ENCODE peak calls at places on chromosomes 16 and 17, in four cellular contexts. M, E, F and N are unnamed samples.
A peak's percentile ranks its signal among the peaks of the same experiment; 100 is the strongest.

GRCh38 chr17:7237761-7238417 is 1.4 kb downstream of the PHF23 start:
- DNase-seq in F (peak; percentile 70), M (peak; percentile 74), E (peak; percentile 46), N (peak; percentile 91)

GRCh38 chr17:6249747-6250146 is 179.6 kb downstream of the WSCD1 start:
- DNase-seq in E (no peak), F (no peak), M (no peak), N (peak; percentile 38)

GRCh38 chr17:28745052-28745776 is 1.4 kb downstream of the TRAF4 start:
- DNase-seq in M (peak; percentile 62), E (peak; percentile 47), F (peak; percentile 61), N (peak; percentile 77)

GRCh38 chr17:73309727-73310555 is 1.9 kb downstream of the CDC42EP4 start:
- DNase-seq in F (peak; percentile 44), M (peak; percentile 67), E (no peak), N (no peak)

GRCh38 chr17:32386844-32387243 is 36.9 kb downstream of the ZNF207 start:
- DNase-seq in E (peak; percentile 6), M (no peak), F (no peak), N (no peak)

GRCh38 chr16:89357055-89357454 is 133.3 kb downstream of the ANKRD11 start:
- DNase-seq in M (no peak), E (no peak), F (no peak), N (peak; percentile 66)

GRCh38 chr17:48732688-48733629 is 4.4 kb upstream of the HOXB13 start:
- DNase-seq in F (no peak), M (no peak), E (no peak), N (peak; percentile 82)

GRCh38 chr16:3832669-3833068 is 47.8 kb downstream of the CREBBP start:
- DNase-seq in E (no peak), M (no peak), F (no peak), N (no peak)

GRCh38 chr17:44935116-44935515 is 12.5 kb downstream of the KIF18B start:
- DNase-seq in M (no peak), E (no peak), F (no peak), N (peak; percentile 21)

GRCh38 chr16:85843471-85844168 is 44.1 kb downstream of the COX4I1 start:
- DNase-seq in M (no peak), E (no peak), F (no peak), N (no peak)

GRCh38 chr17:17491546-17491988 is 4.6 kb downstream of the RASD1 start:
- DNase-seq in E (no peak), M (no peak), F (no peak), N (no peak)

GRCh38 chr17:28398280-28398981 is 7.6 kb downstream of the SLC46A1 start:
- DNase-seq in M (no peak), F (no peak), E (peak; percentile 11), N (no peak)

DNA sequence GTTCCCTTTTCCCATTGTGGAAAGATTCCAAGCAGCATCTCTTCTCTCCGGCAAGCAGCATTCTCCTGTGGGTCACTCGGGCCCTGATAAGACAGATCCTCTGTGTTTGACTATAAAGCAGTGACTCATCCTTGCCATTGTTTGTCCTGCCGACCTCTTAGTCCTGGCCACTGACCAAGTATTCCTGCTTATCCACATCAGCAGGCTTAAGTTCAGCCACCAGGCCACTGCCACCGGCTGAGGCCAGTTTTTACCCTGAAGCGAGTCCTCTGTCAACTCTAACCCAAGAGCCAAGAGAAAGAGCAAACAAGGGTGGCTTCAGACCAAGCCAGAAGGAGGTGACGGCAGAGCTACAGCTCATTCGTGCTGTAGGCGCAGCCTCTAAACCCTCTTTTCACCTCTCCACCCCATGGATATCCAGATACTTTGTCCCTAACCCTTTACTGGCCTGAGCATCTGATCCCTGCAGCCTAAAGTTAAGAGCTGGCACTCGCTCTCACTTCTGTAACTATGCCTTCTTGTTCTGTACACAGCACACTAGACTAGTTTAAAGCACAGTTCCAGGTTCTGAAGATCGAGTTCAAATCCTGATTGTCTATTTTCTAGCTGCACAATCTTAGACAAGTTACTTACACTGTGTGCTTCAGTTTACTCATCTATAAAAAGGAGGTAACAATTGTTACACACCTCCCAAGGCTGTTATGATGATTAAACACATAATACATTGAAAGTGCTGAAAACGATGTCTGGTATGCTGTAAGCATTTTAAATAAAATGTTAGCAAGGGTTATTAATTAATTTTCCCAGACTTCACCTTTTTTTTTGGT is 31.0 kb downstream of the SOX9 start:
- DNase-seq in E (peak; percentile 72), M (peak; percentile 51), F (peak; percentile 66), N (peak; percentile 78)
- H4K91ac ChIP-seq in E (peak overlapping the region; percentile 76), M (no peak overlapping the region), F (no peak overlapping the region), N (peak overlapping the region; percentile 80)

GRCh38 chr16:50304467-50305440 is 38.4 kb downstream of the ADCY7 start:
- DNase-seq in F (no peak), E (no peak), M (no peak), N (peak; percentile 13)
- H4K91ac ChIP-seq in F (no peak overlapping the region), E (peak overlapping the region; percentile 95), M (no peak overlapping the region), N (no peak overlapping the region)

DNA sequence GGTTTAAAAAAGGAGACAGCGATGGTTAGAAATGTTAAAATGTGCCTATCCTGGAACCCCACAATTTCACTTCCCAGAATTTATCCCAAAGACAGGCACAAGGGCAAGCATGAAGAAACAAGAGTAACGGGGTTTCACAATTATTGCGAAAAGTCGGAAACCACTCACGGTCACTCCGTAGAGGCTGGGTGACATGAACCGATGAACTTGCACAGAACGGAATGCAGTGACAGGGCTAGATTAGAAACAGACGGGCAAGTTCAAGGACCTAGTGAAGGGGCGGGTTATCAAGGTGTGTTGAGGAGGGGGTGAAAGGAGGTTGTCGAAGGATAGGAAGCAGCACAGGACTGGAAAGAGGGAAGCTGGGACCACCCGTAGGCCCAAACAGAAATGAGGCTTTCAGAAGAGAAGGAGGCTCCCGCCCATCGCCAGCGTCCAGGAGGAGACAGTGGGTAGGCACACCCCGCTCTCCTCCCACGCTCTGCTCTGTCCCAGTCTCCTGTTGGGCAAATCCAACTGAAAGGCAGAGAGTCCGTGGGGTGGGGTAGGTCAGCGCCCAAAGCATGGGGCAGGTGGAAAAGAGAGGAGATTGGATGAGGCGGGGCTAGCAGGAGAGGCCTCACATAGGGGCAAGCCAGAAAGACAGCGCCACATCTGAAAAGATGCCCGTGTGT is 47.4 kb upstream of the JPH3 start:
- DNase-seq in E (no peak), F (peak; percentile 39), M (no peak), N (no peak)
- H4K91ac ChIP-seq in E (no peak overlapping the region), F (no peak overlapping the region), M (no peak overlapping the region), N (no peak overlapping the region)

GRCh38 chr17:39700148-39700987 is 504 bp downstream of the ERBB2 start:
- DNase-seq in E (peak; percentile 7), F (peak; percentile 48), M (no peak), N (no peak)

GRCh38 chr17:39702901-39703893 is 3.3 kb downstream of the ERBB2 start:
- DNase-seq in E (peak; percentile 11), F (peak; percentile 77), M (no peak), N (no peak)

GRCh38 chr17:39701784-39702422 is 2.0 kb downstream of the ERBB2 start:
- DNase-seq in E (no peak), M (no peak), F (no peak), N (no peak)

GRCh38 chr17:39699818-39700147 is at the start of gene ERBB2:
- DNase-seq in M (no peak), E (peak; percentile 73), F (peak; percentile 75), N (peak; percentile 88)

DNA sequence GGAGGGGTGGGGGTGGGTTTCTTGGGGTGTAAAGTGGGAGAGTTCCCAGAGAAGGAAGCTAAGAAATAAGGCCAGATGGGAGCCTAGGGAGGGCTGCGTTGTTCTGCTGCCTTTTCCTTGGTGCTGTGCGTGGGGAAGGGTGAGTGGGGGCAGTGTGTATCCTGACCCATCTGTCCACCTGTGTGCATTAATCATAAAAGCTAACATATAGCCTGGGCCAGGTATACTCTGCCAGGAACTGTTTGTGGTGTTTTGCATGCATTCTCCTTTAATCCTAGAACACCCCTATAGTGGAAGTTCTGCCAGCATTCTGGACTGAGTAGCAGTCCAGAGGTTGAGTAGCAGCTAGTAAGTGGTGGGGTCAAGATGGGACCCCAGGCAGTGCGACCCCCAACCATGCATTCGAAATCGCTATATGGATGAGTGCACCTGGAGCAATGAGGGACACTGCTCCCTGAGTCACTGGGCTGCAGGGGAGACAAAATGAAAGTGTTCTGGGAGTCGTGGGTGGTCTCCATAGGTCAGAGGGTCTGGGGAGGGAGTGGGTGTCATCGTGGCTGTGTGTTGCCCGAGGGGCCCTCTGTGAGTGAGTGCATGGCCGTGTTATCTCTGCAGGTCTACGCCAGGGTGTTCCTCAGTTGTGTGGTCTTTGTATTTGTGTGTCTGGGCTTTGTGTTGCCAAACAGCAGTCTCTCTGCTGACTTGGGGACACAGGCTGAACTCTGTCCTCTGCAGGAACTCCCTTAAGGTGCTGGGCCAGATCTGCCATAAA is 1.3 kb downstream of the ERBB2 start:
- DNase-seq in F (no peak), M (no peak), E (no peak), N (no peak)
- H4K91ac ChIP-seq in F (no peak overlapping the region), M (no peak overlapping the region), E (no peak overlapping the region), N (no peak overlapping the region)

DNA sequence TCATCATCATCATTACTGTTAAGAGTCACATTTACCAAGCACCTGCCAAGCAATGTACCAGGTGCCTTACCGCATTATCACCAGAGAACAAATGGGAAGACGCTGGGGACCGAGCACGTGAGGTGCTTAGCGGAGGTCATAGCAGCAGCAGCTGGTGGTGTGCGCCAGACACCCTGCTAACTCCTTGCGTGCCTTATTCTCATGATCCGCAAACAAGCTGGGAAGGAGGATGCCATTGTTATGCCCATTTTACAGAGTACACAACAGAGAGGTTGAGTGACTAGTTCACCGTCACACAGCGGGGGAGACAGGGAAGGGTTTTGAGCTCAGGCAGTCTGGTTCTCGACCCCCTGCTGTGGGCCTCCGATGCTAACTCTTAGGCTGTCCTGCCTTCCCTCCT is 7.3 kb downstream of the ATP2A3 start:
- DNase-seq in E (no peak), F (no peak), M (no peak), N (no peak)
- H4K91ac ChIP-seq in E (no peak overlapping the region), F (no peak overlapping the region), M (no peak overlapping the region), N (no peak overlapping the region)

GRCh38 chr16:73054131-73054496 is 6.2 kb upstream of the ZFHX3 start:
- DNase-seq in M (no peak), E (no peak), F (no peak), N (no peak)
- H4K91ac ChIP-seq in M (no peak overlapping the region), E (no peak overlapping the region), F (no peak overlapping the region), N (no peak overlapping the region)

GRCh38 chr17:81940538-81941483 is 3.7 kb upstream of the PYCR1 start:
- DNase-seq in E (no peak), M (no peak), F (no peak), N (no peak)
- H4K91ac ChIP-seq in E (no peak overlapping the region), M (peak overlapping the region; percentile 72), F (no peak overlapping the region), N (no peak overlapping the region)

DNA sequence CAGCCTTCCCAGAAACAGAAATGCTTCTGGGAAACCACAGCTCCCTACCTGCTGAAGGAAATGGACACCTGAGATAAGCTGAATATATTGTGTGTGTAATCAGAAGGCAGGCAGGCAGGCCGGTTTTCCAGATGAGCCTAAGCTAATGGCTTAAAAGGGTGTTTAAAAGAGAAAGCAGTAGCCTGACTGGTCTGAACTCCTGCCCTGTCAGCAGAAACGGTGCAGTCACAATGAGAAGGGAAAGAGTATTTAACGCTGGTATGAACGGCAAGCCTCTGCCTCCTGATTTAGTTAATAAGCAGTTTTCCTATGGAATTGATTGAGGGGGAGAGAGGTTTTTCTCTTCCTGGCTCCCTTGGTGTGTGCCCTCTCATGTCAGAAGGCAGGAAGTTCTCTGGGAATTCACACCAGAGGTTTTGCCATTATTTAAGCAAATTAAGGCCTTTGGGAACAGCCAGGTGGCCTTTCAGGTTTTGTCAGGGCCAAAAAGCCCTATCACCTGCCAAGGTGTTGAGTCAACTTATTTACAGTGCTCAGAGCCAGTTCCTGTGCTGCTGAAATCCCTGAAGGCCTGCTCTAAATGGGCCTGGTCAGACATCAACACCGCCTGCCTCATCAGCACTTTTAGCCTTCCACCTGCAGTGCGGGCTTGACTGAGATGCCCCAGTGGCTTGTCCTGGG is 41.6 kb downstream of the CDH1 start:
- DNase-seq in M (no peak), F (no peak), E (no peak), N (peak; percentile 91)
- H4K91ac ChIP-seq in M (no peak overlapping the region), F (no peak overlapping the region), E (no peak overlapping the region), N (no peak overlapping the region)